ENCODE peak calls at places on chromosomes 4 and X, in seven cellular contexts. X, E, T, Q, W, A and V are unnamed samples.

GRCh38 chrX:136431625-136432024 is 56.1 kb upstream of the BRS3 start:
- DNase-seq in W (no peak), T (no peak), A (no peak), E (no peak), X (no peak), Q (no peak), V (no peak)

GRCh38 chrX:31258163-31258562 is 186.3 kb upstream of the FTHL17 start:
- DNase-seq in T (peak), A (no peak), X (no peak), W (no peak), E (no peak), Q (no peak), V (no peak)

GRCh38 chr4:97720869-97721432 is 422.3 kb downstream of the STPG2 start:
- DNase-seq in X (peak), W (no peak), E (no peak), T (peak), A (no peak), Q (no peak), V (peak)

GRCh38 chrX:11446951-11447350 is 153.7 kb downstream of the AMELX start:
- DNase-seq in E (no peak), A (no peak), X (peak), T (no peak), W (no peak), Q (no peak), V (no peak)

GRCh38 chrX:132489256-132490085 is 633 bp upstream of the MBNL3 start:
- DNase-seq in X (peak), T (peak), A (peak), E (no peak), Q (peak), W (peak), V (no peak)

GRCh38 chr4:6467600-6467999 is 4.8 kb downstream of the PPP2R2C start:
- DNase-seq in X (no peak), A (no peak), Q (no peak), W (no peak), T (no peak), E (no peak), V (no peak)

GRCh38 chr4:177405508-177405907 is 36.7 kb downstream of the AGA start:
- DNase-seq in A (no peak), X (peak), E (no peak), Q (no peak), W (no peak), T (no peak), V (no peak)

GRCh38 chr4:175271010-175271630 is 353.0 kb downstream of the ADAM29 start:
- DNase-seq in A (no peak), T (no peak), W (no peak), E (no peak), X (no peak), Q (no peak), V (no peak)

GRCh38 chr4:128601992-128602695 is 207.4 kb upstream of the JADE1 start:
- DNase-seq in X (peak), Q (no peak), E (no peak), A (no peak), W (no peak), T (no peak), V (no peak)

GRCh38 chr4:113325876-113326615 is 276.6 kb downstream of the ANK2 start:
- DNase-seq in X (no peak), E (no peak), T (peak), W (no peak), A (no peak), Q (no peak), V (no peak)

GRCh38 chr4:21742326-21742725 is 206.2 kb downstream of the KCNIP4 start:
- DNase-seq in E (peak), Q (no peak), A (no peak), X (peak), T (no peak), W (no peak), V (no peak)

GRCh38 chrX:153973127-153974002 is 811 bp downstream of the TMEM187 start:
- DNase-seq in T (no peak), Q (no peak), A (no peak), X (no peak), W (no peak), E (no peak), V (no peak)

GRCh38 chrX:109848451-109849050 is 115.5 kb upstream of the ACSL4 start:
- DNase-seq in A (no peak), X (peak), Q (no peak), E (no peak), W (no peak), T (no peak), V (no peak)

GRCh38 chr4:140094701-140095420 is 59.1 kb downstream of the MAML3 start:
- DNase-seq in A (peak), X (no peak), E (no peak), W (no peak), Q (peak), T (peak), V (no peak)

GRCh38 chr4:103361926-103362325 is 163.8 kb upstream of the CENPE start:
- DNase-seq in X (no peak), Q (no peak), A (no peak), T (no peak), W (no peak), E (no peak), V (no peak)

GRCh38 chr4:52657630-52658501 is 1.2 kb downstream of the USP46 start:
- DNase-seq in W (no peak), Q (peak), X (peak), T (peak), A (no peak), E (no peak), V (no peak)

GRCh38 chr4:76803522-76803921 is 94.4 kb downstream of the SOWAHB start:
- DNase-seq in W (no peak), A (no peak), T (peak), X (peak), Q (no peak), E (peak), V (peak)